ENCODE peak calls at places on chromosomes 16 and 17, in ten cellular contexts. R, X, T, A, K, W, Y, U, V and N are unnamed samples.

GRCh38 chr16:87412996-87413421 is 20.9 kb downstream of the MAP1LC3B start:
- DNase-seq in R (no peak), X (no peak), T (no peak), A (no peak), K (no peak), W (no peak), Y (no peak), U (no peak), V (no peak), N (no peak)

GRCh38 chr16:6095414-6095813 is 997.8 kb upstream of the EEF2KMT start:
- DNase-seq in R (no peak), X (no peak), T (no peak), A (no peak), K (no peak), W (no peak), Y (peak; percentile 2), U (no peak), V (no peak), N (no peak)

GRCh38 chr16:53509906-53510703 is 7.1 kb upstream of the AKTIP start:
- DNase-seq in R (peak; percentile 65), X (peak; percentile 85), T (peak; percentile 67), A (peak; percentile 63), K (peak; percentile 82), W (peak; percentile 82), Y (peak; percentile 79), U (peak; percentile 62), V (peak; percentile 57), N (no peak)

GRCh38 chr17:9905902-9906301 is 831 bp upstream of the RCVRN start:
- DNase-seq in R (no peak), X (no peak), T (no peak), A (no peak), K (peak; percentile 40), W (no peak), Y (peak; percentile 35), U (peak; percentile 50), V (no peak), N (no peak)

GRCh38 chr16:78196527-78196926 is 97.1 kb downstream of the WWOX start:
- DNase-seq in R (no peak), X (no peak), T (no peak), A (no peak), K (no peak), W (no peak), Y (no peak), U (no peak), V (no peak), N (no peak)

GRCh38 chr16:58057126-58057525 is 31.6 kb downstream of the MMP15 start:
- DNase-seq in R (no peak), X (no peak), T (no peak), A (no peak), K (no peak), W (no peak), Y (no peak), U (no peak), V (no peak), N (no peak)

GRCh38 chr16:57703416-57704010 is 8.9 kb downstream of the DRC7 start:
- DNase-seq in R (no peak), X (no peak), T (no peak), A (no peak), K (no peak), W (peak; percentile 31), Y (no peak), U (no peak), V (no peak), N (no peak)

GRCh38 chr16:66832661-66833305 is 2.0 kb upstream of the NAE1 start:
- DNase-seq in R (no peak), X (no peak), T (no peak), A (no peak), K (no peak), W (no peak), Y (no peak), U (no peak), V (no peak), N (no peak)

GRCh38 chr17:16075949-16076348 is 76.3 kb downstream of the TTC19 start:
- DNase-seq in R (no peak), X (no peak), T (no peak), A (no peak), K (no peak), W (no peak), Y (no peak), U (no peak), V (no peak), N (no peak)

DNA sequence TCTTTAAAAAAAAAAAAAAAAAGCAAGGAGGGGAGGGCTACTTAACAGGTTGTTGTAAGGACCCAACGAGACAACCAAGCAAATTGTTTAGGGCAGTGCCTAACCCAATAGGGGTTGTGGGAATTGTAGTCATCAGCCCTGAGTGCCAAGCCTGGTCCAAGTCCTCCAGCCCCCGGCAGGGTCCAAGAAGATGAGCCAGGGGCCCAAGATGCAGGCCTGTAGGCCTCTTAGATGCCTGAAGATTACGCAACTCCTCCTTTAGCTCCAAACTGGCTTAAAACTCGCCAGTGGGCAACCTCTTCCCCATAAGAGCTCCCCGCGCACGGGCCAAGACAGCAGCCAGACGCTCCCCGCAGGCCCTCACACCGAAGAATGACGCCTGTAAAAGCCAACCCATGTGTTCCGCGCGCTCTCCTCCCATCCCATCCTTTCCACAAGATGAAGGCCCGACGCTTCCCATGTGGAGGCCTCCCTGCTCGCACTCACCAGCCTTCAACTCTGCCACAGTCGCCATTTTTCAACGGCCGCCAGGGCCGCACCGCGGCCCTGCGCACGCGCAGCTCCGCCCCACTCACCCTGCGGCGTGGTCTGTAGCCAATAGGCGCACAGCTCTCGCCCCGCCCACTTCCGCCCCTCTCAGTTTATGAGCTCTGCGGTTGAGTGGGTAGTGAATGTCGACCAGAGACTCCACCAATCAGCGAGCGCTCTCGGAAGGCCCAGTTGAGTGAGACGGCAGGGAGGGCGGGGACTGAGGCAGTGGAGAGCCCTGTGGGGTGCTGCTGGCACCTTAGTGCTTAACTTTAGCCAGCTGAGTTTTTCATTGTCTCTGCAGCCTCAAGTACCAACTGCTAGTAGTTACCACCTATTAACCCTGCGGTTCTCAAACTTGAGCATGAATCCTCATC is at the start of gene CEP20:
- DNase-seq in R (peak; percentile 100), X (peak; percentile 99), T (peak; percentile 100), A (peak; percentile 100), K (peak; percentile 100), W (peak; percentile 100), Y (peak; percentile 100), U (peak; percentile 100), V (peak; percentile 99), N (peak; percentile 99)
- TF ChIP-seq CTCF in R (peak; percentile 63), X (no peak), T (no peak), A (peak; percentile 28), K (no peak), W (peak; percentile 35), Y (peak; percentile 6), U (peak; percentile 38), V (peak; percentile 32), N (peak; percentile 11)

GRCh38 chr17:27085517-27085916 is 208.4 kb upstream of the WSB1 start:
- DNase-seq in R (no peak), X (no peak), T (no peak), A (no peak), K (no peak), W (no peak), Y (no peak), U (no peak), V (no peak), N (no peak)

GRCh38 chr17:27081002-27081638 is 212.8 kb upstream of the WSB1 start:
- DNase-seq in R (no peak), X (no peak), T (no peak), A (no peak), K (no peak), W (no peak), Y (no peak), U (no peak), V (no peak), N (no peak)

GRCh38 chr17:27082023-27082774 is 211.7 kb upstream of the WSB1 start:
- DNase-seq in R (no peak), X (no peak), T (no peak), A (no peak), K (no peak), W (no peak), Y (no peak), U (no peak), V (no peak), N (no peak)

GRCh38 chr17:27083408-27084185 is 210.3 kb upstream of the WSB1 start:
- DNase-seq in R (no peak), X (no peak), T (no peak), A (no peak), K (no peak), W (no peak), Y (no peak), U (no peak), V (no peak), N (no peak)

DNA sequence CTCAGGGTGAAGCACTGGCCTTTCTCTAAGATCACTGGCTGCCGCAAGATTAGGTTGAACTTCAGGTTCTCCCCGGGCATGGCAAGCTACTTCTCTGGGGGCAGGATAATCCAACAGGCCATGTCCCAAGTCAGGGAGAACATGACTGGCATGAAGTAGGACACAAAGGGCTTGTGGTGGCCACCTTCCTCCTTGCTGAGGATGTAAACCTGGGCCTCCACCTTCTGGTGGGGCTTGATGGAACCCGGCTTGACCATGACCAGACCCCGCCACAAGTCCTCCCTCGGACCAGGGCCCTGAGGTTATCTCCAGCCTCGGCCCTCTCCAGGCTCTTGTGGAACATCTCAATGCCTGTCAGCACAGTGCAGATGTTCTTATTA is 211.1 kb upstream of the WSB1 start:
- DNase-seq in R (no peak), X (no peak), T (no peak), A (no peak), K (no peak), W (no peak), Y (no peak), U (no peak), V (no peak), N (no peak)
- H3K9me3 ChIP-seq in R (no peaks in the 10 kb centered on the region), X (peaks cover 1% of the 10 kb centered on the region), T (no peaks in the 10 kb centered on the region), A (no peaks in the 10 kb centered on the region), K (no peaks in the 10 kb centered on the region), W (no peaks in the 10 kb centered on the region), Y (no peaks in the 10 kb centered on the region), U (no peaks in the 10 kb centered on the region), V (no peaks in the 10 kb centered on the region), N (no peaks in the 10 kb centered on the region)

GRCh38 chr16:74253146-74253545 is 43.5 kb upstream of the PSMD7 start:
- DNase-seq in R (no peak), X (no peak), T (no peak), A (no peak), K (no peak), W (no peak), Y (no peak), U (no peak), V (no peak), N (no peak)

GRCh38 chr16:74249281-74249680 is 47.3 kb upstream of the PSMD7 start:
- DNase-seq in R (no peak), X (no peak), T (no peak), A (no peak), K (no peak), W (no peak), Y (no peak), U (no peak), V (no peak), N (no peak)

GRCh38 chr16:74257061-74257460 is 39.6 kb upstream of the PSMD7 start:
- DNase-seq in R (no peak), X (no peak), T (no peak), A (no peak), K (no peak), W (no peak), Y (no peak), U (no peak), V (no peak), N (no peak)

GRCh38 chr16:74252329-74252728 is 44.3 kb upstream of the PSMD7 start:
- DNase-seq in R (no peak), X (no peak), T (no peak), A (no peak), K (no peak), W (no peak), Y (no peak), U (no peak), V (no peak), N (no peak)
- H3K36me3 ChIP-seq in R (no peaks in the 10 kb centered on the region), X (no peaks in the 10 kb centered on the region), T (no peaks in the 10 kb centered on the region), A (no peaks in the 10 kb centered on the region), K (no peaks in the 10 kb centered on the region), W (no peaks in the 10 kb centered on the region), Y (no peaks in the 10 kb centered on the region), U (no peaks in the 10 kb centered on the region), V (no peaks in the 10 kb centered on the region), N (no peaks in the 10 kb centered on the region)

GRCh38 chr16:30068750-30069574 is 3.4 kb downstream of the ALDOA start:
- DNase-seq in R (peak; percentile 53), X (peak; percentile 46), T (no peak), A (peak; percentile 28), K (no peak), W (no peak), Y (peak; percentile 30), U (no peak), V (no peak), N (no peak)
- TF ChIP-seq CTCF in R (peak; percentile 49), X (peak; percentile 55), T (no peak), A (peak; percentile 36), K (peak; percentile 37), W (peak; percentile 12), Y (peak; percentile 58), U (peak; percentile 15), V (peak; percentile 17), N (peak; percentile 12)